ENCODE peak calls at places on chromosome 11, in ten cellular contexts. Z, R, D, I, T, A, F, N, P and U are unnamed samples.
A peak's percentile ranks its signal among the peaks of the same experiment; 100 is the strongest.

GRCh38 chr11:123535401-123535800 is 105.3 kb downstream of the GRAMD1B start:
- DNase-seq in Z (no peak), R (no peak), D (peak; percentile 31), I (no peak), T (no peak), A (no peak), F (no peak), N (no peak), P (no peak), U (no peak)

GRCh38 chr11:69812927-69813326 is 6.3 kb downstream of the FGF3 start:
- DNase-seq in Z (no peak), R (no peak), D (no peak), I (no peak), T (no peak), A (no peak), F (no peak), N (no peak), P (no peak), U (no peak)

GRCh38 chr11:94305146-94305545 is 766 bp downstream of the IZUMO1R start:
- DNase-seq in Z (no peak), R (no peak), D (peak; percentile 33), I (no peak), T (no peak), A (no peak), F (no peak), N (no peak), P (no peak), U (no peak)

GRCh38 chr11:6505577-6506240 is 8.6 kb downstream of the DNHD1 start:
- DNase-seq in Z (peak; percentile 80), R (peak; percentile 53), D (peak; percentile 64), I (no peak), T (no peak), A (no peak), F (no peak), N (no peak), P (no peak), U (no peak)

GRCh38 chr11:116509566-116509965 is 263.2 kb downstream of the BUD13 start:
- DNase-seq in Z (no peak), R (no peak), D (no peak), I (no peak), T (no peak), A (no peak), F (no peak), N (no peak), P (no peak), U (peak; percentile 10)

GRCh38 chr11:118058311-118059230 is 18.3 kb upstream of the TMPRSS4 start:
- DNase-seq in Z (no peak), R (no peak), D (no peak), I (no peak), T (no peak), A (no peak), F (no peak), N (no peak), P (no peak), U (no peak)

GRCh38 chr11:77083553-77084245 is 16.9 kb downstream of the CAPN5 start:
- DNase-seq in Z (no peak), R (no peak), D (no peak), I (no peak), T (peak; percentile 6), A (no peak), F (peak; percentile 2), N (peak; percentile 7), P (no peak), U (peak; percentile 41)

GRCh38 chr11:70130636-70131035 is 52.5 kb downstream of the ANO1 start:
- DNase-seq in Z (no peak), R (no peak), D (no peak), I (no peak), T (no peak), A (no peak), F (no peak), N (no peak), P (no peak), U (no peak)

GRCh38 chr11:120575461-120575860 is 63.9 kb downstream of the GRIK4 start:
- DNase-seq in Z (no peak), R (no peak), D (no peak), I (no peak), T (no peak), A (no peak), F (no peak), N (no peak), P (no peak), U (no peak)

GRCh38 chr11:3037041-3037944 is 19.9 kb downstream of the CARS1 start:
- DNase-seq in Z (peak; percentile 81), R (peak; percentile 35), D (peak; percentile 66), I (no peak), T (peak; percentile 44), A (peak; percentile 88), F (peak; percentile 73), N (peak; percentile 84), P (peak; percentile 42), U (peak; percentile 89)

GRCh38 chr11:75476716-75477613 is 44.0 kb upstream of the KLHL35 start:
- DNase-seq in Z (no peak), R (no peak), D (no peak), I (no peak), T (no peak), A (peak; percentile 32), F (no peak), N (no peak), P (no peak), U (no peak)

GRCh38 chr11:131969261-131969660 is 598.8 kb downstream of the NTM start:
- DNase-seq in Z (no peak), R (no peak), D (no peak), I (no peak), T (no peak), A (no peak), F (no peak), N (no peak), P (no peak), U (no peak)

GRCh38 chr11:93054881-93055280 is 85.4 kb downstream of the MTNR1B start:
- DNase-seq in Z (peak; percentile 99), R (peak; percentile 82), D (peak; percentile 97), I (no peak), T (no peak), A (no peak), F (no peak), N (peak; percentile 29), P (no peak), U (no peak)